ENCODE peak calls at places on chromosomes 2 and 18, in four cellular contexts. One of them, this sample, is unnamed.
A peak's percentile ranks its signal among the peaks of the same experiment; 100 is the strongest.

GRCh38 chr2:54240515-54241219 is 15.4 kb downstream of the TSPYL6 start:
- DNase-seq in upper lobe of right lung: no peak
- DNase-seq in CD4-positive, alpha-beta T cell: no peak
- DNase-seq in foreskin fibroblast: peak; percentile 89
- DNase-seq in this sample: no peak

GRCh38 chr18:78777992-78778391 is 201.6 kb upstream of the SALL3 start:
- DNase-seq in CD4-positive, alpha-beta T cell: no peak
- DNase-seq in upper lobe of right lung: no peak
- DNase-seq in foreskin fibroblast: no peak
- DNase-seq in this sample: no peak

GRCh38 chr2:236548179-236548918 is 21.3 kb upstream of the ACKR3 start:
- DNase-seq in foreskin fibroblast: no peak
- DNase-seq in upper lobe of right lung: no peak
- DNase-seq in CD4-positive, alpha-beta T cell: no peak
- DNase-seq in this sample: no peak

GRCh38 chr18:21534327-21534726 is 66.2 kb downstream of the ESCO1 start:
- DNase-seq in upper lobe of right lung: no peak
- DNase-seq in foreskin fibroblast: no peak
- DNase-seq in CD4-positive, alpha-beta T cell: no peak
- DNase-seq in this sample: no peak

GRCh38 chr2:25041307-25041927 is 459 bp upstream of the EFR3B start:
- DNase-seq in foreskin fibroblast: peak; percentile 60
- DNase-seq in CD4-positive, alpha-beta T cell: no peak
- DNase-seq in upper lobe of right lung: peak; percentile 84
- DNase-seq in this sample: no peak

GRCh38 chr2:41791523-41791922 is 256.3 kb upstream of the PKDCC start:
- DNase-seq in foreskin fibroblast: peak; percentile 63
- DNase-seq in CD4-positive, alpha-beta T cell: no peak
- DNase-seq in upper lobe of right lung: no peak
- DNase-seq in this sample: no peak

GRCh38 chr2:1306029-1306686 is 107.1 kb upstream of the TPO start:
- DNase-seq in foreskin fibroblast: no peak
- DNase-seq in CD4-positive, alpha-beta T cell: no peak
- DNase-seq in upper lobe of right lung: no peak
- DNase-seq in this sample: no peak

GRCh38 chr2:223460774-223461211 is 141.4 kb downstream of the SCG2 start:
- DNase-seq in upper lobe of right lung: no peak
- DNase-seq in foreskin fibroblast: peak; percentile 88
- DNase-seq in CD4-positive, alpha-beta T cell: no peak
- DNase-seq in this sample: no peak

GRCh38 chr18:43277164-43277600 is at the start of gene SYT4:
- DNase-seq in CD4-positive, alpha-beta T cell: no peak
- DNase-seq in upper lobe of right lung: peak; percentile 69
- DNase-seq in foreskin fibroblast: peak; percentile 13
- DNase-seq in this sample: no peak

GRCh38 chr2:192043216-192043870 is 151.4 kb downstream of the TMEFF2 start:
- DNase-seq in foreskin fibroblast: no peak
- DNase-seq in CD4-positive, alpha-beta T cell: no peak
- DNase-seq in upper lobe of right lung: no peak
- DNase-seq in this sample: no peak

GRCh38 chr2:235611337-235611736 is 117.5 kb downstream of the AGAP1 start:
- DNase-seq in foreskin fibroblast: peak; percentile 54
- DNase-seq in upper lobe of right lung: no peak
- DNase-seq in CD4-positive, alpha-beta T cell: no peak
- DNase-seq in this sample: no peak

GRCh38 chr2:234161932-234162331 is 111.4 kb downstream of the SPP2 start:
- DNase-seq in upper lobe of right lung: no peak
- DNase-seq in foreskin fibroblast: no peak
- DNase-seq in CD4-positive, alpha-beta T cell: no peak
- DNase-seq in this sample: no peak
- TF ChIP-seq CTCF in upper lobe of right lung: no peak
- TF ChIP-seq CTCF in foreskin fibroblast: no peak
- TF ChIP-seq CTCF in CD4-positive, alpha-beta T cell: no peak
- TF ChIP-seq CTCF in this sample: no peak

GRCh38 chr2:58081000-58081399 is 34.4 kb downstream of the VRK2 start:
- DNase-seq in CD4-positive, alpha-beta T cell: no peak
- DNase-seq in upper lobe of right lung: no peak
- DNase-seq in foreskin fibroblast: no peak
- DNase-seq in this sample: no peak
- TF ChIP-seq CTCF in CD4-positive, alpha-beta T cell: no peak
- TF ChIP-seq CTCF in upper lobe of right lung: no peak
- TF ChIP-seq CTCF in foreskin fibroblast: no peak
- TF ChIP-seq CTCF in this sample: no peak

DNA sequence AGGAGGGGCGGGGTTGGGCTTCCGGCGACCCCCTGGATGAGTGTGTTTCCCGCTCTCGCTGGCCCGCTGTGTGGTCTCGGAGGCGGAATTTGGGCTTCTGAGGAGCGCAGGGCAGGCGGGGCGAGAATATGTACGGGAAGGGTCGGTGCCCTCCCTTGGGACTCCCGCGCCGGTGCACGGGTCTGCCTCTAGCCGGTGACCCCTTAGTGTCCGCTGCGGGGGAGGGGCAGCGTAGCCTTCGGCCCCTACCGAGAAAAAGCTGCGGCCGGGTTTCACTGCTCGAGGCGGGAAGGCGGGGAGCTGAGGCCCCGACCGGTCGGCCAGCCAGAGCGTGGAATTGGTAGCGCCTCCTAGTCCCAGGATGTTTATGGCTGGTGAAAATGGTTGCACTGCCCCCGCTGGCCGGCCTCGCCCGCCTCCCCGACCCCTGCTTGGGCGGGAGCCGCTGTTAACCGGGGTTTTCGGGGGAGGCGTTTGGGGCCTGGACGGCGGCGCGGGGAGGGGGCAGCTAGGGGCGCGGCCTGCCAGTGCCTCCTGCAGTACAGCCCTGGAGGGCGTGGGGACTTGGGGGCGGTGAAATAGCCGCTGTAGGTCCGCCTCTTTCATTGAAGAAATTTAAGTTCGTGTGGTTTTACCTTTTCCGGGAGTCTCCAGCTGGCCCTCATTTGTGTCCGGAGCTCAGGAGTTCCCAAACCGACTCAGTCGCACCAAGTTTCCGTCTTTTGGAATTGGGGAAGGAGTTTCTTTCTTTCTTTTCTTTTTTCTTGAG is at the start of gene UGP2:
- DNase-seq in foreskin fibroblast: peak; percentile 98
- DNase-seq in CD4-positive, alpha-beta T cell: peak; percentile 81
- DNase-seq in upper lobe of right lung: peak; percentile 95
- DNase-seq in this sample: peak; percentile 85
- TF ChIP-seq CTCF in foreskin fibroblast: peak; percentile 15
- TF ChIP-seq CTCF in CD4-positive, alpha-beta T cell: peak; percentile 15
- TF ChIP-seq CTCF in upper lobe of right lung: peak; percentile 29
- TF ChIP-seq CTCF in this sample: no peak

GRCh38 chr2:102251849-102252203 is 59.5 kb upstream of the IL1RL1 start:
- DNase-seq in upper lobe of right lung: no peak
- DNase-seq in CD4-positive, alpha-beta T cell: no peak
- DNase-seq in foreskin fibroblast: no peak
- DNase-seq in this sample: no peak
- TF ChIP-seq CTCF in upper lobe of right lung: no peak
- TF ChIP-seq CTCF in CD4-positive, alpha-beta T cell: peak; percentile 8
- TF ChIP-seq CTCF in foreskin fibroblast: no peak
- TF ChIP-seq CTCF in this sample: peak; percentile 4

DNA sequence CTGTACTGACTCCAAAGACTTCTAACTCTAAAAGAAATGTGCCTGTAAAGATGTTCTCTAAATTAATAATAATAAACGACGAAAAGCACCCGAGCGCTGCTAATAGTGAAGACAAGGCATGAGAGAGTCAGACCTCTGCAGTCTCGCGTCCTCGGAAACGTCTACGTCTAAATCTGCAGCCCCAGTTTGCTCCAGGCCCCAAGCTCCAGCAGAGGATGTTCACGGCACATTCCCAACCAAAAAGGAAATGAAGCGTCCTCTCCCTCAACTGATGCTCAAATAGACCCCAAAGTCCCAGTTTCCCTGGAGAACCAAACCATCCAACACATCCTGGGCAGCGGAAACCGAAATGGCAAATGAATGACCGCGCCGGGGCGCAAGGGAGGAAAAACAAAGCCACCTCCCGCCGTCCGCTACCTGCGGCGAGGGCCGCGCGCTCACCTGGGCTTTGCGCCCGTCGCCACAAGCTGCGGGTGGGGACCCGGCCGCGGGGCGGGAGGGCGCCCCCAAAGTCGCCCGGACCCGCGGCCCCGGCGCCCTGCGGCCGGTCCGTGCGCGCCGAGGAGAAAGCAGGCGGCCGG is 47.1 kb upstream of the CCDC150 start:
- DNase-seq in foreskin fibroblast: peak; percentile 67
- DNase-seq in upper lobe of right lung: peak; percentile 66
- DNase-seq in CD4-positive, alpha-beta T cell: no peak
- DNase-seq in this sample: no peak
- TF ChIP-seq CTCF in foreskin fibroblast: peak; percentile 14
- TF ChIP-seq CTCF in upper lobe of right lung: no peak
- TF ChIP-seq CTCF in CD4-positive, alpha-beta T cell: no peak
- TF ChIP-seq CTCF in this sample: no peak

GRCh38 chr2:151409601-151410484 is at the start of gene RIF1:
- DNase-seq in CD4-positive, alpha-beta T cell: peak; percentile 79
- DNase-seq in upper lobe of right lung: peak; percentile 94
- DNase-seq in foreskin fibroblast: peak; percentile 97
- DNase-seq in this sample: peak; percentile 59
- TF ChIP-seq CTCF in CD4-positive, alpha-beta T cell: peak; percentile 53
- TF ChIP-seq CTCF in upper lobe of right lung: peak; percentile 57
- TF ChIP-seq CTCF in foreskin fibroblast: peak; percentile 67
- TF ChIP-seq CTCF in this sample: peak; percentile 70

This sample was measured in natural killer cell.